ENCODE peak calls at places on chromosomes 5 and 9, in nine cellular contexts. One of them, this sample, is unnamed.

GRCh38 chr9:131530930-131531832 is at the start of gene UCK1:
- DNase-seq in cardiac muscle cell: peak
- DNase-seq in OCI-LY7: peak
- DNase-seq in psoas muscle: peak
- DNase-seq in neural progenitor cell: peak
- DNase-seq in heart left ventricle: peak
- DNase-seq in CD4-positive, alpha-beta T cell: peak
- DNase-seq in HL-60: peak
- DNase-seq in CD4-positive, alpha-beta memory T cell: peak
- DNase-seq in this sample: peak

GRCh38 chr9:82140471-82140870 is 151.9 kb downstream of the SPATA31D1 start:
- DNase-seq in cardiac muscle cell: peak
- DNase-seq in OCI-LY7: no peak
- DNase-seq in psoas muscle: no peak
- DNase-seq in neural progenitor cell: no peak
- DNase-seq in heart left ventricle: no peak
- DNase-seq in CD4-positive, alpha-beta T cell: no peak
- DNase-seq in HL-60: no peak
- DNase-seq in CD4-positive, alpha-beta memory T cell: no peak
- DNase-seq in this sample: no peak

GRCh38 chr9:92639791-92640271 is 30.1 kb downstream of the IPPK start:
- DNase-seq in cardiac muscle cell: no peak
- DNase-seq in OCI-LY7: no peak
- DNase-seq in psoas muscle: no peak
- DNase-seq in neural progenitor cell: no peak
- DNase-seq in heart left ventricle: no peak
- DNase-seq in CD4-positive, alpha-beta T cell: no peak
- DNase-seq in HL-60: no peak
- DNase-seq in CD4-positive, alpha-beta memory T cell: no peak
- DNase-seq in this sample: no peak

GRCh38 chr9:86807577-86807976 is 139.7 kb downstream of the GAS1 start:
- DNase-seq in cardiac muscle cell: peak
- DNase-seq in OCI-LY7: no peak
- DNase-seq in psoas muscle: no peak
- DNase-seq in neural progenitor cell: peak
- DNase-seq in heart left ventricle: no peak
- DNase-seq in CD4-positive, alpha-beta T cell: no peak
- DNase-seq in HL-60: no peak
- DNase-seq in CD4-positive, alpha-beta memory T cell: no peak
- DNase-seq in this sample: peak

GRCh38 chr5:14342306-14342705 is 199.2 kb downstream of the TRIO start:
- DNase-seq in cardiac muscle cell: no peak
- DNase-seq in OCI-LY7: peak
- DNase-seq in psoas muscle: no peak
- DNase-seq in neural progenitor cell: no peak
- DNase-seq in heart left ventricle: no peak
- DNase-seq in CD4-positive, alpha-beta T cell: no peak
- DNase-seq in HL-60: no peak
- DNase-seq in CD4-positive, alpha-beta memory T cell: no peak
- DNase-seq in this sample: no peak

GRCh38 chr5:13664377-13664776 is 280.1 kb downstream of the DNAH5 start:
- DNase-seq in cardiac muscle cell: no peak
- DNase-seq in OCI-LY7: no peak
- DNase-seq in psoas muscle: no peak
- DNase-seq in neural progenitor cell: no peak
- DNase-seq in heart left ventricle: no peak
- DNase-seq in CD4-positive, alpha-beta T cell: no peak
- DNase-seq in HL-60: no peak
- DNase-seq in CD4-positive, alpha-beta memory T cell: no peak
- DNase-seq in this sample: no peak

GRCh38 chr5:101782352-101783087 is 513.6 kb downstream of the SLCO4C1 start:
- DNase-seq in cardiac muscle cell: no peak
- DNase-seq in OCI-LY7: no peak
- DNase-seq in psoas muscle: no peak
- DNase-seq in neural progenitor cell: peak
- DNase-seq in heart left ventricle: no peak
- DNase-seq in CD4-positive, alpha-beta T cell: no peak
- DNase-seq in HL-60: no peak
- DNase-seq in CD4-positive, alpha-beta memory T cell: no peak
- DNase-seq in this sample: no peak

GRCh38 chr5:34598177-34598794 is 57.8 kb upstream of the RAI14 start:
- DNase-seq in cardiac muscle cell: peak
- DNase-seq in OCI-LY7: no peak
- DNase-seq in psoas muscle: no peak
- DNase-seq in neural progenitor cell: no peak
- DNase-seq in heart left ventricle: peak
- DNase-seq in CD4-positive, alpha-beta T cell: no peak
- DNase-seq in HL-60: no peak
- DNase-seq in CD4-positive, alpha-beta memory T cell: no peak
- DNase-seq in this sample: no peak

GRCh38 chr9:81513049-81513448 is 176.3 kb downstream of the TLE1 start:
- DNase-seq in cardiac muscle cell: no peak
- DNase-seq in OCI-LY7: no peak
- DNase-seq in psoas muscle: no peak
- DNase-seq in neural progenitor cell: no peak
- DNase-seq in heart left ventricle: no peak
- DNase-seq in CD4-positive, alpha-beta T cell: no peak
- DNase-seq in HL-60: no peak
- DNase-seq in CD4-positive, alpha-beta memory T cell: no peak
- DNase-seq in this sample: no peak

GRCh38 chr5:142221091-142221860 is 103.5 kb downstream of the SPRY4 start:
- DNase-seq in cardiac muscle cell: no peak
- DNase-seq in OCI-LY7: no peak
- DNase-seq in psoas muscle: no peak
- DNase-seq in neural progenitor cell: no peak
- DNase-seq in heart left ventricle: no peak
- DNase-seq in CD4-positive, alpha-beta T cell: no peak
- DNase-seq in HL-60: no peak
- DNase-seq in CD4-positive, alpha-beta memory T cell: no peak
- DNase-seq in this sample: no peak

GRCh38 chr5:59798862-59799667 is 94.5 kb downstream of the PDE4D start:
- DNase-seq in cardiac muscle cell: no peak
- DNase-seq in OCI-LY7: peak
- DNase-seq in psoas muscle: no peak
- DNase-seq in neural progenitor cell: no peak
- DNase-seq in heart left ventricle: no peak
- DNase-seq in CD4-positive, alpha-beta T cell: no peak
- DNase-seq in HL-60: no peak
- DNase-seq in CD4-positive, alpha-beta memory T cell: no peak
- DNase-seq in this sample: no peak

GRCh38 chr5:53922508-53923498 is 362.4 kb downstream of the NDUFS4 start:
- DNase-seq in cardiac muscle cell: no peak
- DNase-seq in OCI-LY7: no peak
- DNase-seq in psoas muscle: no peak
- DNase-seq in neural progenitor cell: no peak
- DNase-seq in heart left ventricle: no peak
- DNase-seq in CD4-positive, alpha-beta T cell: no peak
- DNase-seq in HL-60: no peak
- DNase-seq in CD4-positive, alpha-beta memory T cell: no peak
- DNase-seq in this sample: no peak

GRCh38 chr9:83483223-83483622 is 55.0 kb downstream of the FRMD3 start:
- DNase-seq in cardiac muscle cell: no peak
- DNase-seq in OCI-LY7: no peak
- DNase-seq in psoas muscle: no peak
- DNase-seq in neural progenitor cell: no peak
- DNase-seq in heart left ventricle: no peak
- DNase-seq in CD4-positive, alpha-beta T cell: no peak
- DNase-seq in HL-60: no peak
- DNase-seq in CD4-positive, alpha-beta memory T cell: no peak
- DNase-seq in this sample: no peak

GRCh38 chr5:74762599-74762998 is 4.3 kb downstream of the GFM2 start:
- DNase-seq in cardiac muscle cell: no peak
- DNase-seq in OCI-LY7: no peak
- DNase-seq in psoas muscle: no peak
- DNase-seq in neural progenitor cell: no peak
- DNase-seq in heart left ventricle: no peak
- DNase-seq in CD4-positive, alpha-beta T cell: no peak
- DNase-seq in HL-60: no peak
- DNase-seq in CD4-positive, alpha-beta memory T cell: no peak
- DNase-seq in this sample: no peak

GRCh38 chr5:39665328-39665727 is 240.5 kb upstream of the DAB2 start:
- DNase-seq in cardiac muscle cell: no peak
- DNase-seq in OCI-LY7: no peak
- DNase-seq in psoas muscle: no peak
- DNase-seq in neural progenitor cell: no peak
- DNase-seq in heart left ventricle: no peak
- DNase-seq in CD4-positive, alpha-beta T cell: no peak
- DNase-seq in HL-60: no peak
- DNase-seq in CD4-positive, alpha-beta memory T cell: no peak
- DNase-seq in this sample: no peak

GRCh38 chr5:159971038-159971437 is 37.9 kb upstream of the TTC1 start:
- DNase-seq in cardiac muscle cell: no peak
- DNase-seq in OCI-LY7: no peak
- DNase-seq in psoas muscle: no peak
- DNase-seq in neural progenitor cell: no peak
- DNase-seq in heart left ventricle: no peak
- DNase-seq in CD4-positive, alpha-beta T cell: no peak
- DNase-seq in HL-60: no peak
- DNase-seq in CD4-positive, alpha-beta memory T cell: no peak
- DNase-seq in this sample: no peak

GRCh38 chr9:123354806-123355508 is 1.0 kb upstream of the CRB2 start:
- DNase-seq in cardiac muscle cell: no peak
- DNase-seq in OCI-LY7: no peak
- DNase-seq in psoas muscle: no peak
- DNase-seq in neural progenitor cell: peak
- DNase-seq in heart left ventricle: no peak
- DNase-seq in CD4-positive, alpha-beta T cell: no peak
- DNase-seq in HL-60: no peak
- DNase-seq in CD4-positive, alpha-beta memory T cell: no peak
- DNase-seq in this sample: no peak
- H3K27ac ChIP-seq in cardiac muscle cell: peak
- H3K27ac ChIP-seq in OCI-LY7: no peak
- H3K27ac ChIP-seq in psoas muscle: no peak
- H3K27ac ChIP-seq in neural progenitor cell: no peak
- H3K27ac ChIP-seq in heart left ventricle: no peak
- H3K27ac ChIP-seq in CD4-positive, alpha-beta T cell: no peak
- H3K27ac ChIP-seq in HL-60: no peak
- H3K27ac ChIP-seq in CD4-positive, alpha-beta memory T cell: no peak
- H3K27ac ChIP-seq in this sample: no peak

GRCh38 chr5:173535166-173535975 is 81.1 kb downstream of the BOD1 start:
- DNase-seq in cardiac muscle cell: no peak
- DNase-seq in OCI-LY7: no peak
- DNase-seq in psoas muscle: no peak
- DNase-seq in neural progenitor cell: no peak
- DNase-seq in heart left ventricle: no peak
- DNase-seq in CD4-positive, alpha-beta T cell: no peak
- DNase-seq in HL-60: no peak
- DNase-seq in CD4-positive, alpha-beta memory T cell: no peak
- DNase-seq in this sample: no peak
- H3K27ac ChIP-seq in cardiac muscle cell: no peak
- H3K27ac ChIP-seq in OCI-LY7: no peak
- H3K27ac ChIP-seq in psoas muscle: no peak
- H3K27ac ChIP-seq in neural progenitor cell: no peak
- H3K27ac ChIP-seq in heart left ventricle: no peak
- H3K27ac ChIP-seq in CD4-positive, alpha-beta T cell: no peak
- H3K27ac ChIP-seq in HL-60: no peak
- H3K27ac ChIP-seq in CD4-positive, alpha-beta memory T cell: no peak
- H3K27ac ChIP-seq in this sample: no peak

GRCh38 chr5:139872052-139872766 is 76.6 kb downstream of the PSD2 start:
- DNase-seq in cardiac muscle cell: no peak
- DNase-seq in OCI-LY7: no peak
- DNase-seq in psoas muscle: no peak
- DNase-seq in neural progenitor cell: peak
- DNase-seq in heart left ventricle: no peak
- DNase-seq in CD4-positive, alpha-beta T cell: no peak
- DNase-seq in HL-60: no peak
- DNase-seq in CD4-positive, alpha-beta memory T cell: no peak
- DNase-seq in this sample: peak

GRCh38 chr5:139869042-139869790 is 73.6 kb downstream of the PSD2 start:
- DNase-seq in cardiac muscle cell: no peak
- DNase-seq in OCI-LY7: no peak
- DNase-seq in psoas muscle: no peak
- DNase-seq in neural progenitor cell: no peak
- DNase-seq in heart left ventricle: no peak
- DNase-seq in CD4-positive, alpha-beta T cell: no peak
- DNase-seq in HL-60: no peak
- DNase-seq in CD4-positive, alpha-beta memory T cell: no peak
- DNase-seq in this sample: no peak

GRCh38 chr5:139871624-139872023 is 76.0 kb downstream of the PSD2 start:
- DNase-seq in cardiac muscle cell: no peak
- DNase-seq in OCI-LY7: no peak
- DNase-seq in psoas muscle: no peak
- DNase-seq in neural progenitor cell: no peak
- DNase-seq in heart left ventricle: no peak
- DNase-seq in CD4-positive, alpha-beta T cell: no peak
- DNase-seq in HL-60: no peak
- DNase-seq in CD4-positive, alpha-beta memory T cell: no peak
- DNase-seq in this sample: no peak

GRCh38 chr5:139873033-139873794 is 77.6 kb downstream of the PSD2 start:
- DNase-seq in cardiac muscle cell: no peak
- DNase-seq in OCI-LY7: no peak
- DNase-seq in psoas muscle: no peak
- DNase-seq in neural progenitor cell: no peak
- DNase-seq in heart left ventricle: no peak
- DNase-seq in CD4-positive, alpha-beta T cell: no peak
- DNase-seq in HL-60: no peak
- DNase-seq in CD4-positive, alpha-beta memory T cell: no peak
- DNase-seq in this sample: peak

DNA sequence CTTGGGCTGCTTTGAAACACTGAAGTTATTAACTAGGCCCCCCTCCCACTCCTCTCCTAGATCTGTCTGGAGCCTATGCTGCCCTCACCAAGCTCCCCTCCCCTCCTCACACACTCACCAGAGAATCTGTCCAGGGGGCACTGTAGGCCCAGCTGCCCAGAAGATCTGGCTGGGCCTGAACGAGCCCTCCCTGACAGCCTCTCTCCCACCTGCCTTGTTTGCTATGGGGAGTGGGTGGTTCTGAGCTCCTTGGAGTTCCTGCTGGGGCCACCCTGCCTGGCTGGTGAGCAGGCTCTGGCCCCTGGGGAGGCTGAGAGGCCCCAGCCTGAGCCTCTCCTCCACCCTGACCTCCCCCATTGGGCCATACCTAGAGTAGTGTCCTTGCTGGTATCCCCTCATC is 75.1 kb downstream of the PSD2 start:
- DNase-seq in cardiac muscle cell: no peak
- DNase-seq in OCI-LY7: no peak
- DNase-seq in psoas muscle: no peak
- DNase-seq in neural progenitor cell: no peak
- DNase-seq in heart left ventricle: no peak
- DNase-seq in CD4-positive, alpha-beta T cell: no peak
- DNase-seq in HL-60: no peak
- DNase-seq in CD4-positive, alpha-beta memory T cell: no peak
- DNase-seq in this sample: no peak
- H3K27ac ChIP-seq in cardiac muscle cell: no peak
- H3K27ac ChIP-seq in OCI-LY7: no peak
- H3K27ac ChIP-seq in psoas muscle: no peak
- H3K27ac ChIP-seq in neural progenitor cell: no peak
- H3K27ac ChIP-seq in heart left ventricle: no peak
- H3K27ac ChIP-seq in CD4-positive, alpha-beta T cell: no peak
- H3K27ac ChIP-seq in HL-60: no peak
- H3K27ac ChIP-seq in CD4-positive, alpha-beta memory T cell: no peak
- H3K27ac ChIP-seq in this sample: no peak

DNA sequence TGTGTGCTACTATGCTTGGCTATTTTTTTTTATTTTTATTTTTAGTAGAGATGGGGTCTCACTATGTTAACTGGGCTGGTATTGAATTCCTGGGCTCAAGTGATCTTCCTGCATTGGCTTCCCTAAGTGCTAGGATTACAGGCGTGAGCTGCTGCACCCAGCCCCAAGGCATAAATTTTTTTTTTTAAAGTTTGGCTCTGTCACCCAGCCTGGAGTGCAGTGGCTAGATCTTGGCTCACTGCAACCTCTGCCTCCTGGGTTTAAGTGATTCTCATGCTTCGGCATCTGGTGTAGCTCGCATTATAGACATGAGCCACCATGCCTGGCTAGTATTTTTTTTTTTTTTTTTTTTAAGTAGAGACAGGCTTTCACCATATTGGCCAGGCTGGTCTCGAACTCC is 70.3 kb downstream of the RAB24 start:
- DNase-seq in cardiac muscle cell: peak
- DNase-seq in OCI-LY7: no peak
- DNase-seq in psoas muscle: no peak
- DNase-seq in neural progenitor cell: no peak
- DNase-seq in heart left ventricle: no peak
- DNase-seq in CD4-positive, alpha-beta T cell: no peak
- DNase-seq in HL-60: no peak
- DNase-seq in CD4-positive, alpha-beta memory T cell: no peak
- DNase-seq in this sample: no peak
- H3K27ac ChIP-seq in cardiac muscle cell: peak
- H3K27ac ChIP-seq in OCI-LY7: no peak
- H3K27ac ChIP-seq in psoas muscle: peak
- H3K27ac ChIP-seq in neural progenitor cell: peak
- H3K27ac ChIP-seq in heart left ventricle: no peak
- H3K27ac ChIP-seq in CD4-positive, alpha-beta T cell: no peak
- H3K27ac ChIP-seq in HL-60: no peak
- H3K27ac ChIP-seq in CD4-positive, alpha-beta memory T cell: no peak
- H3K27ac ChIP-seq in this sample: peak

This sample was measured in GM23338.